ENCODE peak calls at places on chromosomes 12 and 14, in seven cellular contexts. H is H1, X is uterus, P is IMR-90, M is right lobe of liver, L is HepG2, I is transverse colon. U is an unnamed sample. For H3K27me3, the result is how much of the 10 kb centered on the place peaks cover.

GRCh38 chr12:46946137-46946536 is 120.3 kb upstream of the SLC38A4 start:
- DNase-seq in I (no peak), L (no peak), X (no peak), P (peak), H (no peak), M (no peak), U (no peak)

GRCh38 chr14:30655124-30655523 is 33.0 kb downstream of the SCFD1 start:
- DNase-seq in L (no peak), I (no peak), H (no peak), X (no peak), M (no peak), P (peak), U (no peak)

GRCh38 chr12:57591567-57592325 is 754 bp downstream of the PIP4K2C start:
- DNase-seq in I (peak), H (peak), M (no peak), X (no peak), P (peak), L (no peak), U (no peak)

GRCh38 chr14:28767239-28767850 is 758 bp downstream of the FOXG1 start:
- DNase-seq in H (peak), X (no peak), I (no peak), L (no peak), M (no peak), P (no peak), U (no peak)

GRCh38 chr12:103503546-103504480 is 8.0 kb upstream of the C12orf42 start:
- DNase-seq in L (peak), X (no peak), M (peak), H (peak), I (peak), P (no peak), U (peak)

GRCh38 chr12:3035815-3036702 is 41.1 kb upstream of the TSPAN9 start:
- DNase-seq in X (no peak), I (no peak), L (no peak), P (peak), M (peak), H (no peak), U (no peak)

GRCh38 chr12:115691123-115691522 is 586.4 kb downstream of the MED13L start:
- DNase-seq in L (no peak), P (no peak), X (no peak), M (no peak), H (no peak), I (no peak), U (no peak)

GRCh38 chr12:96197503-96198272 is 3.5 kb downstream of the ELK3 start:
- DNase-seq in P (peak), H (no peak), L (no peak), I (no peak), X (no peak), M (no peak), U (no peak)

GRCh38 chr12:114655934-114656697 is 27.9 kb downstream of the TBX3 start:
- DNase-seq in M (no peak), I (no peak), L (peak), H (no peak), P (peak), X (peak), U (no peak)

GRCh38 chr12:122350444-122350843 is 72.0 kb downstream of the CLIP1 start:
- DNase-seq in I (no peak), X (no peak), P (peak), L (no peak), H (no peak), M (peak), U (peak)

GRCh38 chr12:122996188-122996601 is 15.7 kb downstream of the ARL6IP4 start:
- DNase-seq in M (peak), X (no peak), I (no peak), P (no peak), H (no peak), L (no peak), U (no peak)

GRCh38 chr12:10098762-10099161 is at the start of gene CLEC1A:
- DNase-seq in M (no peak), X (peak), H (peak), I (no peak), P (no peak), L (no peak), U (no peak)

GRCh38 chr12:11779286-11779685 is 129.8 kb downstream of the ETV6 start:
- DNase-seq in H (no peak), I (no peak), L (no peak), X (no peak), P (peak), M (no peak), U (no peak)

GRCh38 chr12:96233941-96234461 is 39.8 kb downstream of the ELK3 start:
- DNase-seq in P (peak), I (peak), M (peak), H (no peak), X (peak), L (no peak), U (peak)

GRCh38 chr12:50024804-50025186 is 499 bp downstream of the RACGAP1 start:
- DNase-seq in M (no peak), X (no peak), H (no peak), P (no peak), I (no peak), L (no peak), U (no peak)

GRCh38 chr12:50024227-50024626 is 1.1 kb downstream of the RACGAP1 start:
- DNase-seq in I (no peak), H (no peak), X (no peak), M (no peak), P (no peak), L (no peak), U (no peak)

GRCh38 chr12:50026691-50027090 is 1.4 kb upstream of the RACGAP1 start:
- DNase-seq in X (no peak), M (no peak), P (no peak), L (no peak), H (no peak), I (no peak), U (no peak)

GRCh38 chr12:50022903-50023302 is 2.4 kb downstream of the RACGAP1 start:
- DNase-seq in L (no peak), X (no peak), H (no peak), I (no peak), P (no peak), M (no peak), U (no peak)

GRCh38 chr12:50025187-50026059 is at the start of gene RACGAP1:
- DNase-seq in I (peak), X (peak), P (peak), M (peak), L (peak), H (peak), U (peak)
- TF ChIP-seq POLR2A in I (peak), X (no peak), P (peak), M (no peak), L (no peak), H (no peak), U (peak)

GRCh38 chr12:111099186-111099585 is 178.8 kb upstream of the MYL2 start:
- DNase-seq in H (no peak), I (no peak), L (no peak), M (no peak), X (no peak), P (no peak), U (no peak)
- H3K27me3 ChIP-seq in H (under half), I (under half), L (under half), M (under half), X (under half), P (under half), U (under half)

GRCh38 chr14:100126401-100126800 is 33.0 kb downstream of the DEGS2 start:
- DNase-seq in M (no peak), H (no peak), X (no peak), I (no peak), L (no peak), P (no peak), U (no peak)

GRCh38 chr14:100121643-100122480 is 37.6 kb downstream of the DEGS2 start:
- DNase-seq in L (no peak), X (no peak), P (no peak), H (no peak), I (no peak), M (no peak), U (no peak)

GRCh38 chr14:100123618-100124017 is 35.8 kb downstream of the DEGS2 start:
- DNase-seq in P (no peak), L (no peak), X (no peak), M (no peak), I (no peak), H (no peak), U (peak)

GRCh38 chr14:100122481-100123215 is 36.8 kb downstream of the DEGS2 start:
- DNase-seq in I (no peak), X (no peak), L (no peak), H (no peak), M (no peak), P (no peak), U (no peak)

DNA sequence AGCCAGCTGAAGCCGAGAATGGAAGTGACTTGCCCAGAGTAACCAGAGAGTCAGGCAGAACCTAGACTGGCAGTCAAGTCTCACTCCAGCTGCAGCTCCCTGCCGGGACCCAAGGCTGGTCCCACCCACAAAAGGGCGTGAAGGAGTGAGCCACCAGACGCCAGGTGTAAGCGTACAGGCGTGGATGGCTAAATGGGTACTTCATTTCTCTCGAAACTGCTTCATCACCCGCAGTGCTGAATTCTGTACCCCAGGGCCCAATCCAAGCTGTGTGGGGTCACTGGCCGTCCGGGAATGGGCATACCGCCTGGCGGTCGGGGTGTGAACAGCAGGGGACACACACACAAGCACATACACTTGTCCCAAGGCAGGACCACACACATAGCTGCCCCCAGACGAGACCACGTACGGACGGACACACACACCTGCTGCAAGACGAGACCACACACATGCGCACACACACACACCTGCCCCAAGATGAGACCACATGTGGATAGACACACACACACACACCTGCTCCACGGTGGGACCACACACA is 34.8 kb downstream of the DEGS2 start:
- DNase-seq in M (no peak), H (no peak), P (no peak), L (no peak), X (no peak), I (no peak), U (peak)
- TF ChIP-seq POLR2A in M (no peak), H (no peak), P (no peak), L (no peak), X (no peak), I (no peak), U (no peak)

DNA sequence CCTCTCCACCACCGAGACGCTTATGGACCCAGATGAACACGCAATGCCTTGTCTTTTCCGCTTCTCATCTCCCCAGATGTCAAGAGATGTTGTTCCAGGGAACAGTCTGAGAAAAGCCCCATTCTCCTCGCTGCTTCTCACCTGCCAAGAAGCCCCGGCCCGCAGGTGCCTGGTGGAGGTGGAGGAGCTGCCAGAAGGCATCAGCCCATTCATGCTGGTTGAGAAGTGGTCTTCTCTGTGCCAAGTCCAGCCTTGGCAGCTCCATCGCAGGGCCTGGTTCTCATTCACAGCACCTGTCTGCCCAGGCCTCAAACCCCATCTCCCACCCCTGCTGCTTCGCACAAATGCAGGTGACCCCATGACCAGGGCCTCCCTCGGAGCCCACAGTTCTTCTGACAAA is 42.3 kb upstream of the TMEM263 start:
- DNase-seq in X (no peak), L (no peak), I (no peak), H (no peak), P (no peak), M (no peak), U (peak)
- H3K27me3 ChIP-seq in X (under half), L (under half), I (under half), H (under half), P (under half), M (under half), U (under half)

GRCh38 chr12:13100882-13101769 is 2.3 kb downstream of the GSG1 start:
- DNase-seq in P (peak), L (peak), M (peak), X (peak), H (peak), I (peak), U (peak)
- TF ChIP-seq POLR2A in P (peak), L (no peak), M (no peak), X (peak), H (peak), I (peak), U (peak)

GRCh38 chr12:132610896-132611602 is 667 bp upstream of the LRCOL1 start:
- DNase-seq in M (peak), P (no peak), H (no peak), L (no peak), X (no peak), I (no peak), U (no peak)

GRCh38 chr12:132606927-132607326 is 3.5 kb downstream of the LRCOL1 start:
- DNase-seq in H (no peak), P (no peak), X (no peak), I (no peak), M (peak), L (no peak), U (peak)

GRCh38 chr12:132606466-132606865 is 3.9 kb downstream of the LRCOL1 start:
- DNase-seq in L (no peak), X (no peak), P (no peak), H (no peak), I (no peak), M (peak), U (no peak)

GRCh38 chr12:132610051-132610759 is at the start of gene LRCOL1:
- DNase-seq in X (no peak), H (no peak), I (no peak), M (no peak), P (peak), L (no peak), U (peak)

DNA sequence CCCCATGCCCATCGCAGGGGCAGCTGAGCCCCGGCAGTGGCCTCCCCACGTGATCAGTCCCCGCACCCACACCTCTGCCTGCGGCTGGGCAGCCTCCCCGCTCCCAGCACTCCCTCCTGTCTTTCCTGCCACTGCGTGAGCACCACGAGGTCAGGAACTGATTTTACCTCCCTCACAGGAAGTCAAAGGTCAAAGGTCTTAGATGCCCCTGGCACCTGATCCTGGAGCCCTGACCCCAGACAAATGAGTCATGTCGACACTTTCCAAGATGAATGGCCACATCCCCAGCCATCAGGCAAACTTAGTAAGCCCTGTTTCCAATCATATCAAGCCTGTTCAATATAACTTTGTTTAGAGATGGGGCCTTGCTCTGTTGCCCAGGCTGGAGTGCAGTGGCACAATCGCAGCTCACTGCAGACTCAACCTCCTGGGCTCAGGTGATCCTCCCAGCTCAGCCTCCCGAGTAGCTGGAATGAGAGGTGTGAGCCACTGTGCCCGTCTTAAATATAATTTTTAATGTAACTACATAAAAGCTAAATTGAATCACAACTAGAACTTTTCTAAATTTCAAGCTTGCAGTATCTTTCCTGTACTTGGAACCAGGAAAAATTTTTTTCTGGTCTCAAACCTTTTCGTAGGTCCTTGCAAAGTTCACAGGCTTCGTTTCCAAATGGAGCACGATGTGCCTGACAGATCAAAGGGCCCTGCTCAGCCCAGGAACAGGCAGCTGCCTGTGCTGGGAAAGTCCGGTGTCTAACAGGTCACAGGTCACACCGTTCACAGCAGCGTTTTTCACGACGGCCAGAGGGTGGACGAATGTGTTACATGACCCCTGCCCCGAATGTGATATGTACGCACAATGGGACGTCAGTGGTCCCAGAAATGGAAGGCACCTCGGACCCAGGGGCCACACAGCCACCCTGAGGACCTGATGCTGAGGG is 1.9 kb downstream of the LRCOL1 start:
- DNase-seq in P (no peak), L (peak), H (no peak), M (peak), X (no peak), I (no peak), U (no peak)
- H3K27me3 ChIP-seq in P (under half), L (under half), H (under half), M (under half), X (under half), I (half or more), U (under half)

GRCh38 chr12:42590324-42590934 is 883 bp upstream of the PRICKLE1 start:
- DNase-seq in M (no peak), H (peak), X (peak), L (no peak), I (peak), P (no peak), U (peak)

GRCh38 chr12:42589465-42590323 is at the start of gene PRICKLE1:
- DNase-seq in X (peak), H (peak), I (peak), P (peak), M (no peak), L (no peak), U (peak)

GRCh38 chr12:42588981-42589464 is 523 bp downstream of the PRICKLE1 start:
- DNase-seq in H (peak), I (peak), X (peak), L (no peak), M (no peak), P (peak), U (peak)

GRCh38 chr12:42587564-42588307 is 1.8 kb downstream of the PRICKLE1 start:
- DNase-seq in L (peak), P (peak), M (no peak), I (no peak), H (no peak), X (no peak), U (no peak)

GRCh38 chr12:42588308-42588836 is 1.2 kb downstream of the PRICKLE1 start:
- DNase-seq in I (no peak), H (no peak), M (no peak), P (peak), L (no peak), X (peak), U (no peak)
- TF ChIP-seq POLR2A in I (no peak), H (no peak), M (no peak), P (no peak), L (no peak), X (no peak), U (no peak)

GRCh38 chr12:205026-205425 is 8.9 kb downstream of the SLC6A12 start:
- DNase-seq in L (no peak), M (no peak), X (no peak), H (no peak), P (no peak), I (no peak), U (peak)

GRCh38 chr12:209246-209645 is 4.7 kb downstream of the SLC6A12 start:
- DNase-seq in M (no peak), P (no peak), I (no peak), H (no peak), X (no peak), L (no peak), U (no peak)

GRCh38 chr12:207804-208203 is 6.2 kb downstream of the SLC6A12 start:
- DNase-seq in P (no peak), L (no peak), X (no peak), H (no peak), M (no peak), I (no peak), U (no peak)

GRCh38 chr12:208813-209212 is 5.1 kb downstream of the SLC6A12 start:
- DNase-seq in X (no peak), L (no peak), H (no peak), I (no peak), M (no peak), P (no peak), U (no peak)

DNA sequence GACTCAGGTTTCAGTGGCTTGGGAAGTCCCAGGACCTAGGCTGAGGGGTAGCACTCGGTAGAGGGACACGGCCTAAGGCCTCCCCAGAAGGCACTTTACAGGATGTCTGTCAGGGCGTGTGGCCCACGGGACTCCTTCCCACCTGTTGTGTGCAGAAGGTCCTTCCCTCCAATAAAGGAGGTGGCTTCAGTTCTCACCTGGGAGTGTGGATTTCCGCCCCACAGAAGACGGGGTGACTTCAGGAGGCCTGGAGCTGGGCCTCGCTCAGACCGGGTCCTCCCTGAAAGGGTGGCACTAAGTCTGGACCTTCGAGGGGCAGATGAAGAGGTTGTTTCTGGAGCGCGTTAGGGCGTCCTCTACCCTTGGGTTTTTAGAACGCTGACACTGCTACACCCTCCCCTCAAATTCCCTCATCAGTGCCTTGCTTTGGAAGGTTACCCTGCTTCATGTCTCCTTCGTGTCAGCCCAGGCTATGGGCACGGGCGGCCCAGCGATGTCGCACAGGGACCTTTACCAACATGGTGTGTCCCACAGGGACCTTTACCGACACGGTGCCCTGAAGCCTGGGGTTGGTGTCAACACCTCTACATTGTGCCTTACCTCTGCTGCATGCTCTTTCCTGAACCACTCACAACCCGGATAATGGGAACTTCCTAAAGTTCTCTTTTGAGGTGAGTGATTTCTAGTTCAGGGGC is 7.1 kb downstream of the SLC6A12 start:
- DNase-seq in X (no peak), M (no peak), L (no peak), P (no peak), I (no peak), H (no peak), U (no peak)
- H3K27me3 ChIP-seq in X (under half), M (under half), L (under half), P (half or more), I (under half), H (under half), U (under half)

U was measured in upper lobe of left lung.